ENCODE peak calls at places on chromosomes 7 and 10, in five cellular contexts. T, N, Q, O and S are unnamed samples.

GRCh38 chr7:3254718-3255117 is 46.3 kb upstream of the SDK1 start:
- DNase-seq in Q (no peak), T (no peak), O (no peak), N (no peak), S (no peak)

GRCh38 chr10:85995791-85996190 is 370.8 kb downstream of the GRID1 start:
- DNase-seq in N (peak), Q (peak), T (no peak), O (peak), S (peak)

GRCh38 chr7:47581821-47582747 is at the start of gene TNS3:
- DNase-seq in T (no peak), Q (peak), O (peak), N (peak), S (peak)

GRCh38 chr10:48798486-48799254 is 114.0 kb downstream of the WDFY4 start:
- DNase-seq in N (no peak), T (no peak), O (peak), Q (no peak), S (no peak)

GRCh38 chr7:69002416-69002815 is 595.9 kb upstream of the AUTS2 start:
- DNase-seq in T (no peak), O (peak), N (no peak), Q (no peak), S (no peak)

GRCh38 chr10:84903320-84903719 is 574.9 kb downstream of the CCSER2 start:
- DNase-seq in O (no peak), N (no peak), Q (no peak), T (no peak), S (peak)

GRCh38 chr10:52778511-52779392 is 6.2 kb upstream of the MBL2 start:
- DNase-seq in Q (peak), O (peak), T (no peak), N (no peak), S (peak)

GRCh38 chr10:131841131-131841661 is 59.6 kb upstream of the PPP2R2D start:
- DNase-seq in Q (no peak), O (no peak), N (no peak), T (no peak), S (no peak)

GRCh38 chr10:99894613-99895012 is 112.2 kb downstream of the ABCC2 start:
- DNase-seq in Q (no peak), T (no peak), O (no peak), N (no peak), S (no peak)

GRCh38 chr10:102384606-102385429 is 10.7 kb upstream of the NFKB2 start:
- DNase-seq in T (no peak), Q (no peak), N (no peak), O (no peak), S (no peak)

GRCh38 chr10:97792058-97792721 is 20.4 kb upstream of the SFRP5 start:
- DNase-seq in O (peak), N (peak), Q (peak), T (no peak), S (peak)

GRCh38 chr10:67173787-67174186 is 248.0 kb downstream of the LRRTM3 start:
- DNase-seq in O (no peak), Q (no peak), T (no peak), N (no peak), S (no peak)

GRCh38 chr10:132986076-132986475 is 43.7 kb upstream of the CFAP46 start:
- DNase-seq in T (no peak), O (no peak), N (no peak), Q (no peak), S (no peak)

GRCh38 chr7:105718511-105718925 is 137.2 kb upstream of the EFCAB10 start:
- DNase-seq in N (no peak), T (no peak), Q (no peak), O (no peak), S (no peak)

GRCh38 chr10:13633689-13634088 is 46.9 kb downstream of the PRPF18 start:
- DNase-seq in Q (no peak), N (no peak), T (no peak), O (no peak), S (peak)

GRCh38 chr7:131454538-131454937 is 101.9 kb downstream of the PODXL start:
- DNase-seq in O (no peak), Q (peak), T (no peak), N (no peak), S (no peak)

GRCh38 chr7:26515462-26515861 is 223.8 kb downstream of the SNX10 start:
- DNase-seq in O (peak), Q (peak), T (no peak), N (no peak), S (no peak)

GRCh38 chr7:17121671-17122070 is 176.8 kb upstream of the AHR start:
- DNase-seq in N (no peak), O (no peak), T (no peak), Q (no peak), S (no peak)

GRCh38 chr10:43206391-43207235 is 60.3 kb downstream of the RASGEF1A start:
- DNase-seq in T (no peak), Q (no peak), O (no peak), N (no peak), S (no peak)

GRCh38 chr7:93890041-93890463 is 501 bp downstream of the TFPI2 start:
- DNase-seq in T (no peak), N (peak), Q (no peak), O (peak), S (peak)

GRCh38 chr10:88707429-88708110 is 1.5 kb downstream of the LIPK start:
- DNase-seq in O (peak), T (no peak), N (no peak), Q (no peak), S (no peak)

GRCh38 chr10:2777946-2778345 is 289.4 kb upstream of the PFKP start:
- DNase-seq in N (no peak), O (no peak), T (no peak), Q (no peak), S (no peak)

GRCh38 chr10:95121904-95122303 is 52.6 kb upstream of the CYP2C8 start:
- DNase-seq in O (no peak), Q (no peak), N (no peak), T (no peak), S (peak)